ENCODE peak calls at places on chromosomes 2 and 18, in nine cellular contexts. C, O, U, F, Z, T, J, S and B are unnamed samples.

GRCh38 chr2:171404258-171404657 is 29.5 kb downstream of the METTL8 start:
- DNase-seq in C (no peak), O (peak), U (peak), F (no peak), Z (no peak), T (peak), J (no peak), S (no peak), B (no peak)

GRCh38 chr2:9370746-9371145 is 52.6 kb downstream of the ITGB1BP1 start:
- DNase-seq in C (no peak), O (no peak), U (no peak), F (no peak), Z (no peak), T (no peak), J (no peak), S (no peak), B (no peak)

GRCh38 chr2:105487142-105488069 is 88.6 kb upstream of the FHL2 start:
- DNase-seq in C (no peak), O (no peak), U (no peak), F (no peak), Z (no peak), T (no peak), J (no peak), S (no peak), B (no peak)

GRCh38 chr2:43210467-43211303 is 15.7 kb downstream of the ZFP36L2 start:
- DNase-seq in C (peak), O (no peak), U (peak), F (no peak), Z (no peak), T (no peak), J (peak), S (peak), B (no peak)

GRCh38 chr2:144151405-144151804 is 368.5 kb downstream of the ZEB2 start:
- DNase-seq in C (no peak), O (no peak), U (no peak), F (peak), Z (no peak), T (no peak), J (no peak), S (no peak), B (no peak)

GRCh38 chr2:179031731-179032408 is 18.1 kb downstream of the CCDC141 start:
- DNase-seq in C (no peak), O (no peak), U (no peak), F (no peak), Z (no peak), T (no peak), J (no peak), S (no peak), B (no peak)

GRCh38 chr2:189501487-189501886 is 60.2 kb downstream of the WDR75 start:
- DNase-seq in C (no peak), O (no peak), U (no peak), F (no peak), Z (no peak), T (no peak), J (no peak), S (no peak), B (no peak)

GRCh38 chr2:157748371-157749132 is 119.9 kb upstream of the ACVR1C start:
- DNase-seq in C (no peak), O (no peak), U (no peak), F (no peak), Z (no peak), T (no peak), J (no peak), S (no peak), B (no peak)

GRCh38 chr18:34929336-34929780 is 111.9 kb upstream of the MAPRE2 start:
- DNase-seq in C (no peak), O (no peak), U (peak), F (peak), Z (no peak), T (peak), J (no peak), S (no peak), B (no peak)

GRCh38 chr2:30775833-30776232 is 31.4 kb downstream of the CAPN13 start:
- DNase-seq in C (peak), O (no peak), U (no peak), F (peak), Z (no peak), T (no peak), J (no peak), S (no peak), B (no peak)

GRCh38 chr2:157592983-157593382 is 35.7 kb downstream of the ACVR1C start:
- DNase-seq in C (no peak), O (no peak), U (peak), F (no peak), Z (no peak), T (no peak), J (no peak), S (no peak), B (no peak)

GRCh38 chr18:4142876-4143275 is 312.2 kb downstream of the DLGAP1 start:
- DNase-seq in C (no peak), O (no peak), U (no peak), F (no peak), Z (no peak), T (no peak), J (no peak), S (no peak), B (no peak)

GRCh38 chr18:31497711-31498449 is at the start of gene DSG2:
- DNase-seq in C (peak), O (peak), U (peak), F (peak), Z (no peak), T (no peak), J (no peak), S (no peak), B (peak)

GRCh38 chr2:135175177-135175576 is 123.1 kb downstream of the RAB3GAP1 start:
- DNase-seq in C (no peak), O (no peak), U (no peak), F (no peak), Z (no peak), T (no peak), J (no peak), S (no peak), B (no peak)

GRCh38 chr18:26646897-26647296 is 98.5 kb upstream of the KCTD1 start:
- DNase-seq in C (no peak), O (no peak), U (no peak), F (no peak), Z (no peak), T (no peak), J (no peak), S (no peak), B (no peak)

GRCh38 chr2:63861220-63861822 is 19.6 kb downstream of the UGP2 start:
- DNase-seq in C (peak), O (peak), U (peak), F (peak), Z (no peak), T (no peak), J (peak), S (no peak), B (no peak)

GRCh38 chr2:17615728-17616351 is 75.3 kb downstream of the VSNL1 start:
- DNase-seq in C (no peak), O (no peak), U (peak), F (no peak), Z (no peak), T (no peak), J (no peak), S (no peak), B (no peak)

GRCh38 chr2:160427629-160428424 is 65.8 kb downstream of the RBMS1 start:
- DNase-seq in C (no peak), O (no peak), U (no peak), F (no peak), Z (no peak), T (no peak), J (peak), S (no peak), B (no peak)

GRCh38 chr2:53424902-53425301 is 342.7 kb upstream of the CHAC2 start:
- DNase-seq in C (no peak), O (no peak), U (no peak), F (no peak), Z (no peak), T (no peak), J (no peak), S (no peak), B (no peak)

GRCh38 chr2:76867854-76868253 is 654.3 kb downstream of the LRRTM4 start:
- DNase-seq in C (no peak), O (no peak), U (no peak), F (peak), Z (no peak), T (no peak), J (no peak), S (no peak), B (no peak)
- H3K27ac ChIP-seq in C (no peak), O (no peak), U (no peak), F (no peak), Z (no peak), T (no peak), J (no peak), S (no peak), B (no peak)

GRCh38 chr18:22171263-22171838 is 2.0 kb downstream of the GATA6 start:
- DNase-seq in C (no peak), O (no peak), U (no peak), F (no peak), Z (no peak), T (no peak), J (no peak), S (no peak), B (no peak)
- H3K27ac ChIP-seq in C (peak), O (no peak), U (no peak), F (peak), Z (peak), T (no peak), J (peak), S (no peak), B (no peak)

GRCh38 chr2:149068225-149068995 is 29.9 kb downstream of the LYPD6B start:
- DNase-seq in C (no peak), O (no peak), U (no peak), F (no peak), Z (no peak), T (no peak), J (no peak), S (no peak), B (no peak)

GRCh38 chr2:149075868-149076267 is 37.4 kb downstream of the LYPD6B start:
- DNase-seq in C (no peak), O (no peak), U (no peak), F (no peak), Z (no peak), T (no peak), J (no peak), S (no peak), B (no peak)

GRCh38 chr2:149068996-149069888 is 30.7 kb downstream of the LYPD6B start:
- DNase-seq in C (no peak), O (no peak), U (no peak), F (no peak), Z (no peak), T (no peak), J (no peak), S (no peak), B (no peak)

GRCh38 chr2:149075065-149075464 is 36.6 kb downstream of the LYPD6B start:
- DNase-seq in C (no peak), O (no peak), U (no peak), F (no peak), Z (no peak), T (no peak), J (no peak), S (no peak), B (no peak)

DNA sequence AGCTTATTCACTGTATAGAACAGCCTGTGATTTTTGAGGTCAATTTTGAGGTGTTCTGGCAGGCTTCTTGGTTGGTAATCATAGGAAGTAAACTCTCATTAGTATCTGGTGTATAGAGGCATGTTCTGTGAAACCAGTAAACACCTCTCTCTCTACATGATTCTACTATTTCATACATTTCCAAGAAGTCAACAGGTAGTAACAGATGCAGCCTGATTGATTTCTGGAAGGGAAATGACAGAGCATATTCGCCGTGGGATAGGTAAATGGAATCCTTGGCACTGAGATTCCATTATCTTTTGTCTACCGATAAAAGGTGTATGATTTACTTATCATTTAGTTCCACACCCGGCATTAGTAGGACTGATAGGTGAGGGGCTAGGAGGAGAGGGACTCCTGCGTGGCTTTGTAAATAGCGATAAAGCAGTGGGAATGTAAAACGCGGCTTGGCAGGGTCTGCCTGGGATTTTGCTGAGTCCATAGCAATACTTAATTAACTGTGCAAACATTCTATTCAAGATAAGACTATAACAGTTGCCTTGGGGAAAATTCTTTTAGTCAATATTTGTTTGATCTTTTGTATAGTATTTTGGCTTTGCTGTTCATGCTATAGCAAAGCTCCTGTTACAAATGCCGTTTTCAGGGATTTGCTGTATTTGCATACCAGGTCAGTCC is 32.3 kb downstream of the LYPD6B start:
- DNase-seq in C (no peak), O (no peak), U (no peak), F (no peak), Z (no peak), T (no peak), J (no peak), S (no peak), B (no peak)
- H3K27ac ChIP-seq in C (no peak), O (no peak), U (no peak), F (no peak), Z (no peak), T (no peak), J (no peak), S (no peak), B (no peak)

GRCh38 chr18:45449761-45450227 is 165.5 kb upstream of the SLC14A2 start:
- DNase-seq in C (peak), O (no peak), U (no peak), F (no peak), Z (no peak), T (no peak), J (peak), S (peak), B (no peak)
- H3K27ac ChIP-seq in C (peak), O (no peak), U (no peak), F (no peak), Z (peak), T (no peak), J (no peak), S (no peak), B (no peak)

DNA sequence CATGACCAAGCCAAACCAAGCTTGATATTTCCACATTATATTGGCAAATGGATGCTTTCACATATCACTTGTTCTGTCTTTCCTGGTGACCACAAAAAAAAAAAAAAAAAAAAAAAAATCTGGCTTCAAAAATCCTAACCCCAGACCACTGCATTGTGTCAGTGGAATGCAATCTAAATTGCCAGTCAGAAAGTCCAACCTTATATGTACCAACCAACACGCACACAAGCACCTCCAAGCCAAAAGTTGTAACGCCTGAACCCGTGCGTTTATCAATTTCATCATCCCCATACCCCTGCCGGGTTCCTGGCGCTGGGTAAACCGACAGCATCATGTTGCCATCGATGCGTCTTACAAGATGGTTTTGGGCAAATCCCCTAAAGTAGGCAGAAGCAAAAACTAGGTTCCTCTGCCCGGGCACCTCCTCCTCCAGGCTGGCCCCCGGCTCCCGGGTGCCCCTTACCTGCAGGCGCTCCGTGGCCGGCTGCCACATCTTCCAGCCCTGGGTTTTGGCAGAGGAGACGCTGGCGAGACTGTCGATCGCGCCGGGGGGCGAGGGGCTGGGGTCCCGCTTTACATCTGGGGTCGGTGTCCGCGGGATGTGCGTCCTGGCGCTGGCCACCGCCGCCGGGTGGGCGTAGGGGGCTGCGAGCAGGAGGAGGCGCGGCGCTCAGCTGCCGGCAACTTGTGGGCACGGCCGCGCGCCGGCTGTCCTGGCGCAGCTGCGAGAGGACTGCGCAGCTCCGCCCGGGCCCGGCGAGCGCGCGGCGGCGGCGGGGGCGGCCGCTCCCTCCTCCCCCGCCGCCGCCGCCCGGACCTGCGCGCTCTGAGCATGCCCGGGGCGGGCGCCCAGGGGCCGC is at the start of gene PID1:
- DNase-seq in C (no peak), O (no peak), U (no peak), F (peak), Z (peak), T (no peak), J (no peak), S (no peak), B (no peak)
- H3K27ac ChIP-seq in C (peak), O (no peak), U (no peak), F (no peak), Z (peak), T (peak), J (peak), S (no peak), B (no peak)

GRCh38 chr2:100193334-100193733 is 50.9 kb upstream of the AFF3 start:
- DNase-seq in C (no peak), O (no peak), U (no peak), F (peak), Z (no peak), T (no peak), J (no peak), S (no peak), B (no peak)
- H3K27ac ChIP-seq in C (peak), O (no peak), U (no peak), F (no peak), Z (peak), T (no peak), J (no peak), S (no peak), B (no peak)

GRCh38 chr18:79533591-79533990 is 137.9 kb downstream of the NFATC1 start:
- DNase-seq in C (no peak), O (no peak), U (no peak), F (no peak), Z (no peak), T (no peak), J (no peak), S (no peak), B (no peak)
- H3K27ac ChIP-seq in C (no peak), O (no peak), U (no peak), F (no peak), Z (no peak), T (no peak), J (no peak), S (no peak), B (no peak)

DNA sequence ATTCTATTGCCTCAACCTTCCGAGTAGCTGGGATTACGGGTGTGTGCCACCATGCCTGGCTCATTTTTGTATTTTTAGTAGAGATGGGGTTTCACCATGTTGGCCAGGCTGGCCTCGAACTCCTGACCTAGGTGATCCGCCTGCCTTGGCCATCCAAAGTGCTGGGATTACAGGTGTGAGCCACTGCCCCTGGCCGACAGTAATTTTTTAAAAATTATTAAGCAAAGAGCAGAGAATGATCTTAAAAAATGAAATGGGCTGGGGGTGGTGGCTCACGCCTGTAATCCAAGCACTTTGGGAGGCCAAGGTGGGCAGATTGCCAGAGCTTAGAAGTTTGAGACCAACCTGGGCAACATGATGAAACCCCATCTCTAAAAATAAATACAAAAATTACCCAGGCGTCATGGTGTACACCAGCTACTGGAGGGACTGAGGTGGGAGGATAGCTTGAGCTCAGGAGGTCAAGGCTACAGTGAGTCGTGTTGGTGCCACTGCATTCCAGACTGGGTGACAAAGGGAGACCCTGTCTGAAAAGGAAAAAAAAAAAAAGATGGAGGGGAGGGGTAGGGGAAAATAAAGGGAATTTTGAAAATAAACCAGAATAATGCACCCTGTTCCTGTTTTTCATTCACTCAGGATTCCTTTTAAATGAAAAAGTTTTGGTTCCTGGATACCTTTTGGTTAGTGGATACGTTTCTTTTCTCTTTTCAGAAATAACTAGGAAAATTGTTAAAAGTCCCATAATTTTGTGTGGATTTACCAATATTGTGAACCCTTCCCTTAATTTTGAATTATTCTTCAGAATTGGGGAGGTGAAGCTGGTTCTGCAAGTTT is 33.9 kb downstream of the MAP4K4 start:
- DNase-seq in C (no peak), O (no peak), U (peak), F (no peak), Z (no peak), T (no peak), J (no peak), S (no peak), B (no peak)
- H3K27ac ChIP-seq in C (no peak), O (no peak), U (peak), F (no peak), Z (no peak), T (no peak), J (no peak), S (no peak), B (no peak)